ENCODE peak calls at places on chromosomes 4 and X, in five cellular contexts. U is stimulated activated CD8-positive, alpha-beta memory T cell treated with anti-CD3 and anti-CD28 coated beads, Interleukin-15, amount 100 ng/mL, for 4 hours; N is neuronal stem cell; V is LoVo; Y is IMR-90. M is an unnamed sample.

GRCh38 chr4:17766826-17767458 is 14.5 kb downstream of the FAM184B start:
- DNase-seq in U (no peak), N (no peak), V (no peak), Y (no peak), M (no peak)

GRCh38 chrX:115539841-115540240 is 21.1 kb upstream of the PLS3 start:
- DNase-seq in Y (peak), U (no peak), N (no peak), V (no peak), M (no peak)

GRCh38 chr4:108426493-108426892 is 193.9 kb upstream of the RPL34 start:
- DNase-seq in Y (peak), V (no peak), N (no peak), U (no peak), M (no peak)

GRCh38 chr4:6372649-6373525 is 99.5 kb downstream of the PPP2R2C start:
- DNase-seq in N (peak), V (no peak), Y (peak), U (no peak), M (no peak)

GRCh38 chr4:9898596-9899345 is 117.3 kb downstream of the DRD5 start:
- DNase-seq in N (peak), V (peak), Y (peak), U (no peak), M (no peak)

GRCh38 chrX:55867254-55867653 is 149.7 kb downstream of the RRAGB start:
- DNase-seq in Y (peak), V (no peak), N (no peak), U (no peak), M (no peak)

GRCh38 chr4:72770708-72771107 is 201.7 kb upstream of the ADAMTS3 start:
- DNase-seq in Y (no peak), U (no peak), N (no peak), V (no peak), M (no peak)

GRCh38 chr4:65917486-65917885 is 247.2 kb upstream of the EPHA5 start:
- DNase-seq in Y (no peak), V (no peak), N (no peak), U (no peak), M (no peak)

GRCh38 chrX:19602866-19603620 is 87.7 kb upstream of the MAP3K15 start:
- DNase-seq in V (peak), N (no peak), Y (peak), U (no peak), M (no peak)

GRCh38 chrX:2370436-2370835 is 130.3 kb downstream of the DHRSX start:
- DNase-seq in U (no peak), Y (no peak), N (no peak), V (no peak), M (no peak)

GRCh38 chrX:7131621-7132020 is 15.9 kb upstream of the STS start:
- DNase-seq in N (no peak), U (no peak), V (no peak), Y (no peak), M (no peak)

GRCh38 chr4:123353656-123354055 is 42.9 kb upstream of the SPRY1 start:
- DNase-seq in Y (peak), V (no peak), N (no peak), U (no peak), M (no peak)

GRCh38 chr4:54971474-54971950 is 153.9 kb downstream of the KDR start:
- DNase-seq in U (no peak), N (peak), V (peak), Y (peak), M (no peak)

GRCh38 chr4:10403633-10404445 is 53.4 kb downstream of the ZNF518B start:
- DNase-seq in V (peak), U (no peak), N (peak), Y (peak), M (no peak)

GRCh38 chr4:176036585-176037205 is 28.9 kb upstream of the WDR17 start:
- DNase-seq in Y (no peak), U (no peak), N (no peak), V (no peak), M (no peak)

GRCh38 chrX:125378205-125378604 is 58.5 kb downstream of the TEX13C start:
- DNase-seq in N (no peak), U (no peak), Y (no peak), V (peak), M (no peak)

GRCh38 chr4:14863420-14864364 is 138.6 kb upstream of the CPEB2 start:
- DNase-seq in V (no peak), U (no peak), Y (no peak), N (peak), M (no peak)

GRCh38 chrX:72495041-72495440 is 77.6 kb downstream of the HDAC8 start:
- DNase-seq in Y (no peak), U (no peak), N (no peak), V (no peak), M (no peak)

GRCh38 chr4:16496501-16496900 is 270.2 kb upstream of the TAPT1 start:
- DNase-seq in U (no peak), V (peak), Y (peak), N (no peak), M (no peak)

GRCh38 chr4:39713691-39714090 is 15.8 kb downstream of the UBE2K start:
- DNase-seq in V (no peak), N (no peak), Y (peak), U (no peak), M (no peak)

GRCh38 chr4:145732895-145733880 is 53.2 kb downstream of the C4orf51 start:
- DNase-seq in Y (peak), V (peak), U (peak), N (peak), M (peak)

GRCh38 chrX:11409957-11410356 is 116.7 kb downstream of the AMELX start:
- DNase-seq in Y (no peak), U (no peak), N (no peak), V (no peak), M (no peak)